ENCODE peak calls at places on chromosome 12, in seven cellular contexts. One of them, this sample, is unnamed.

GRCh38 chr12:77575376-77575775 is 255.3 kb upstream of the NAV3 start:
- DNase-seq in HepG2: no peak
- DNase-seq in IMR-90: no peak
- DNase-seq in lower leg skin: no peak
- DNase-seq in right lobe of liver: no peak
- DNase-seq in A549: no peak
- DNase-seq in esophagus squamous epithelium: no peak
- DNase-seq in this sample: no peak

GRCh38 chr12:82838827-82839226 is 152.1 kb downstream of the TMTC2 start:
- DNase-seq in lower leg skin: no peak
- DNase-seq in A549: no peak
- DNase-seq in esophagus squamous epithelium: no peak
- DNase-seq in HepG2: no peak
- DNase-seq in IMR-90: no peak
- DNase-seq in right lobe of liver: no peak
- DNase-seq in this sample: no peak

GRCh38 chr12:68975811-68976210 is 42.8 kb upstream of the CPM start:
- DNase-seq in lower leg skin: no peak
- DNase-seq in IMR-90: no peak
- DNase-seq in esophagus squamous epithelium: no peak
- DNase-seq in A549: no peak
- DNase-seq in HepG2: no peak
- DNase-seq in right lobe of liver: no peak
- DNase-seq in this sample: no peak

GRCh38 chr12:122067548-122067947 is 11.0 kb upstream of the MLXIP start:
- DNase-seq in A549: no peak
- DNase-seq in right lobe of liver: no peak
- DNase-seq in lower leg skin: no peak
- DNase-seq in IMR-90: no peak
- DNase-seq in HepG2: no peak
- DNase-seq in esophagus squamous epithelium: no peak
- DNase-seq in this sample: no peak

GRCh38 chr12:108597559-108598471 is at the start of gene TMEM119:
- DNase-seq in A549: no peak
- DNase-seq in right lobe of liver: no peak
- DNase-seq in IMR-90: peak
- DNase-seq in esophagus squamous epithelium: no peak
- DNase-seq in lower leg skin: no peak
- DNase-seq in HepG2: no peak
- DNase-seq in this sample: no peak

GRCh38 chr12:107544947-107545346 is 140.7 kb upstream of the PWP1 start:
- DNase-seq in IMR-90: no peak
- DNase-seq in right lobe of liver: no peak
- DNase-seq in A549: no peak
- DNase-seq in HepG2: no peak
- DNase-seq in lower leg skin: no peak
- DNase-seq in esophagus squamous epithelium: no peak
- DNase-seq in this sample: no peak

GRCh38 chr12:113071427-113072112 is 15.0 kb downstream of the DTX1 start:
- DNase-seq in A549: no peak
- DNase-seq in IMR-90: no peak
- DNase-seq in HepG2: peak
- DNase-seq in lower leg skin: no peak
- DNase-seq in right lobe of liver: peak
- DNase-seq in esophagus squamous epithelium: no peak
- DNase-seq in this sample: no peak

GRCh38 chr12:95820096-95820703 is 29.6 kb upstream of the NTN4 start:
- DNase-seq in esophagus squamous epithelium: no peak
- DNase-seq in IMR-90: peak
- DNase-seq in HepG2: peak
- DNase-seq in A549: peak
- DNase-seq in lower leg skin: no peak
- DNase-seq in right lobe of liver: peak
- DNase-seq in this sample: peak

GRCh38 chr12:90808568-90808967 is 146.4 kb downstream of the CCER1 start:
- DNase-seq in right lobe of liver: no peak
- DNase-seq in A549: peak
- DNase-seq in esophagus squamous epithelium: no peak
- DNase-seq in IMR-90: no peak
- DNase-seq in lower leg skin: no peak
- DNase-seq in HepG2: no peak
- DNase-seq in this sample: no peak

GRCh38 chr12:80936642-80937390 is 918 bp downstream of the LIN7A start:
- DNase-seq in right lobe of liver: peak
- DNase-seq in IMR-90: peak
- DNase-seq in A549: peak
- DNase-seq in lower leg skin: no peak
- DNase-seq in HepG2: peak
- DNase-seq in esophagus squamous epithelium: no peak
- DNase-seq in this sample: peak

GRCh38 chr12:109595321-109595902 is 21.8 kb downstream of the MVK start:
- DNase-seq in IMR-90: no peak
- DNase-seq in HepG2: no peak
- DNase-seq in lower leg skin: no peak
- DNase-seq in A549: no peak
- DNase-seq in esophagus squamous epithelium: no peak
- DNase-seq in right lobe of liver: no peak
- DNase-seq in this sample: no peak

GRCh38 chr12:110619534-110619953 is 5.6 kb downstream of the TCTN1 start:
- DNase-seq in right lobe of liver: no peak
- DNase-seq in HepG2: no peak
- DNase-seq in A549: no peak
- DNase-seq in IMR-90: peak
- DNase-seq in esophagus squamous epithelium: no peak
- DNase-seq in lower leg skin: no peak
- DNase-seq in this sample: no peak

GRCh38 chr12:51434305-51434704 is 9.7 kb downstream of the SLC4A8 start:
- DNase-seq in lower leg skin: no peak
- DNase-seq in right lobe of liver: no peak
- DNase-seq in HepG2: no peak
- DNase-seq in IMR-90: no peak
- DNase-seq in esophagus squamous epithelium: no peak
- DNase-seq in A549: no peak
- DNase-seq in this sample: no peak

GRCh38 chr12:117284160-117284559 is 77.3 kb downstream of the NOS1 start:
- DNase-seq in IMR-90: no peak
- DNase-seq in esophagus squamous epithelium: no peak
- DNase-seq in lower leg skin: no peak
- DNase-seq in A549: peak
- DNase-seq in HepG2: no peak
- DNase-seq in right lobe of liver: no peak
- DNase-seq in this sample: no peak

GRCh38 chr12:87086118-87086891 is 830.1 kb upstream of the MGAT4C start:
- DNase-seq in esophagus squamous epithelium: no peak
- DNase-seq in A549: peak
- DNase-seq in IMR-90: peak
- DNase-seq in right lobe of liver: no peak
- DNase-seq in lower leg skin: no peak
- DNase-seq in HepG2: no peak
- DNase-seq in this sample: no peak

GRCh38 chr12:131827961-131828534 is at the start of gene MMP17:
- DNase-seq in HepG2: no peak
- DNase-seq in lower leg skin: no peak
- DNase-seq in esophagus squamous epithelium: no peak
- DNase-seq in IMR-90: peak
- DNase-seq in A549: peak
- DNase-seq in right lobe of liver: peak
- DNase-seq in this sample: no peak
- TF ChIP-seq POLR2A in HepG2: no peak
- TF ChIP-seq POLR2A in lower leg skin: no peak
- TF ChIP-seq POLR2A in esophagus squamous epithelium: no peak
- TF ChIP-seq POLR2A in IMR-90: peak
- TF ChIP-seq POLR2A in A549: peak
- TF ChIP-seq POLR2A in right lobe of liver: peak
- TF ChIP-seq POLR2A in this sample: no peak

GRCh38 chr12:6961695-6962284 is 8.7 kb downstream of the PHB2 start:
- DNase-seq in A549: peak
- DNase-seq in IMR-90: peak
- DNase-seq in lower leg skin: no peak
- DNase-seq in esophagus squamous epithelium: no peak
- DNase-seq in HepG2: peak
- DNase-seq in right lobe of liver: peak
- DNase-seq in this sample: peak
- H3K4me3 ChIP-seq in A549: peak
- H3K4me3 ChIP-seq in IMR-90: no peak
- H3K4me3 ChIP-seq in lower leg skin: no peak
- H3K4me3 ChIP-seq in esophagus squamous epithelium: peak
- H3K4me3 ChIP-seq in HepG2: peak
- H3K4me3 ChIP-seq in right lobe of liver: no peak
- H3K4me3 ChIP-seq in this sample: peak

DNA sequence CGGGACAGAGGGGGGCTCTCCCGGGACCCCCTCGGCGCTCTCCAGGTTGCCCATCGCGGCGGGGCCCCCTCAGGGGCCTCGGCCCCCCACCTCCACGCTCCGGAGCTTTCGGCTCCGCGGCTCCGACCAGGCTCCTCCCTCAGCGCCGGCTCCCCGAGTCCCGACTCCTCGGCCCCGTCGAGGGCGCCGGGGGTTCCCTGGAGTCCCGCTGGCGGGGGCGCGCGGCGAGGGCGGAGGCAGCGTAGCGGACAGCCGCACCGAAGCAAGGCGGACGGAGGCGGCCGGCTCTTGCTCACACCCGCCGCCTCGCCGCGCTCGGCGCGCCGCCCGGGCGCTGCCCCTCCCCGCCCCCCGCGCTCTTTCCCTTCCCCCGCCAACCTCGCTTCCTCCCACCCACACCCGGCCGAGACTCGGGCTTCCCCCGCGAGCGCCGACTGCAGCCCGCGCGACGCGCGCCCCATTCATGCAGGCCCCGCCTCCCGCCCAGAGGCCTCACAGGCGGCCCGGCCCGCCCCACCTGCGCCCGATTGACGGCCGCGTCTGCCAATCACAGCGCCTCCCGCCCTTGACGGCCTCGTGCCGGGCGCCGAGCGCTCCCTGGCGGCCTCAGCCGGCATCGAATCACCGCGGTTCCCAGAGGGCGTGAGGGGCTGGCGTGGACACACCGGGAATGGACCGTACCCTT is at the start of gene FMNL3:
- DNase-seq in IMR-90: peak
- DNase-seq in esophagus squamous epithelium: peak
- DNase-seq in HepG2: peak
- DNase-seq in right lobe of liver: peak
- DNase-seq in lower leg skin: peak
- DNase-seq in A549: peak
- DNase-seq in this sample: peak
- TF ChIP-seq POLR2A in IMR-90: peak
- TF ChIP-seq POLR2A in esophagus squamous epithelium: peak
- TF ChIP-seq POLR2A in HepG2: no peak
- TF ChIP-seq POLR2A in right lobe of liver: no peak
- TF ChIP-seq POLR2A in lower leg skin: no peak
- TF ChIP-seq POLR2A in A549: peak
- TF ChIP-seq POLR2A in this sample: no peak

GRCh38 chr12:10363665-10363921 is 26.2 kb downstream of the KLRK1 start:
- DNase-seq in HepG2: no peak
- DNase-seq in A549: no peak
- DNase-seq in right lobe of liver: no peak
- DNase-seq in IMR-90: no peak
- DNase-seq in esophagus squamous epithelium: no peak
- DNase-seq in lower leg skin: no peak
- DNase-seq in this sample: no peak
- H3K4me3 ChIP-seq in HepG2: peak
- H3K4me3 ChIP-seq in A549: no peak
- H3K4me3 ChIP-seq in right lobe of liver: peak
- H3K4me3 ChIP-seq in IMR-90: no peak
- H3K4me3 ChIP-seq in esophagus squamous epithelium: peak
- H3K4me3 ChIP-seq in lower leg skin: no peak
- H3K4me3 ChIP-seq in this sample: peak

DNA sequence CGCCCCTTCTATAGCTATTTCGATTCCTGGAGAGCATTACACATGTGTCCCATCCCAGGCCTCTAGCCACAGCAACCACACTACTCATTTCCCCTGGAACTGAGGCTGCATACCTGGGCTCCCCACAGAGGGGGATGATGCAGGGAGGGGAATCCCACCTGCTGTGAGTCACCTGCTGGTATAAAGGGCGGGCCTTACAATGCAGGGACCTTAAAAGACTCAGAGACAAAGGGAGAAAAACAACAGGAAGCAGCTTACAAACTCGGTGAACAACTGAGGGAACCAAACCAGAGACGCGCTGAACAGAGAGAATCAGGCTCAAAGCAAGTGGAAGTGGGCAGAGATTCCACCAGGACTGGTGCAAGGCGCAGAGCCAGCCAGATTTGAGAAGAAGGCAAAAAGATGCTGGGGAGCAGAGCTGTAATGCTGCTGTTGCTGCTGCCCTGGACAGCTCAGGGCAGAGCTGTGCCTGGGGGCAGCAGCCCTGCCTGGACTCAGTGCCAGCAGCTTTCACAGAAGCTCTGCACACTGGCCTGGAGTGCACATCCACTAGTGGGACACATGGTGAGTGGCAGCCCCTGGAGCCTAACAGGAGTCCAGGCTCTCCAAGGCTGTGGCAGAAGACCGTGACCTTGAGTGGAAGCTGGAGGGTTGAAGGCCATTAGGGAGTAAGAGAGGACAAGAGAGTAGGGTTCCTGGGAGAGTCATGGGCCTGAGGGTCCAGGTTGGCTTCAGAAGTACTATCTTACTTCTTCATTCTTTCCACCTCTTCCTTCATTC is at the start of gene IL23A:
- DNase-seq in esophagus squamous epithelium: no peak
- DNase-seq in HepG2: no peak
- DNase-seq in right lobe of liver: no peak
- DNase-seq in IMR-90: peak
- DNase-seq in lower leg skin: no peak
- DNase-seq in A549: no peak
- DNase-seq in this sample: no peak
- TF ChIP-seq POLR2A in esophagus squamous epithelium: no peak
- TF ChIP-seq POLR2A in HepG2: no peak
- TF ChIP-seq POLR2A in right lobe of liver: no peak
- TF ChIP-seq POLR2A in IMR-90: no peak
- TF ChIP-seq POLR2A in lower leg skin: no peak
- TF ChIP-seq POLR2A in A549: no peak
- TF ChIP-seq POLR2A in this sample: no peak

DNA sequence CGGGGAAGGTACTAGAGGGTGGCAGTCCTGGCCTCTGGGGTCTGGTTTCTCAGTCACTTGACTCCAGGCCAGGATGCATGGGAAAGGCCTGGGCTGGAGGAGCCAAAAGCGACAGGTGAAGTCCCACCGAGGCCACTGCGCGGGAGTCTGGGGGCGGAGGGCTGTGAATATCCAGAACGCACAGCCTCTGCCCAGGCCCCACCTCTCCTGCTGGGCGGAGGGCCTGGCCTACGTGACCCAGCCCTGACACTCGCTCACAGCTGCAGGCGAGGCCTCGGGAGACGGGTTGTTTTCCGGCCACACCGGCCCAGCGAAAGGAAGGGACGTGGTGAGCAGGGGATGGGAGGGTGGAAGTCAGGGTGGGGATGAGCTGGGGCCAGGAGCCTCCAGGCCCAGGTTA is 91.2 kb downstream of the RFLNA start:
- DNase-seq in A549: peak
- DNase-seq in HepG2: no peak
- DNase-seq in IMR-90: no peak
- DNase-seq in right lobe of liver: no peak
- DNase-seq in lower leg skin: no peak
- DNase-seq in esophagus squamous epithelium: no peak
- DNase-seq in this sample: no peak
- H3K4me3 ChIP-seq in A549: peak
- H3K4me3 ChIP-seq in HepG2: no peak
- H3K4me3 ChIP-seq in IMR-90: no peak
- H3K4me3 ChIP-seq in right lobe of liver: no peak
- H3K4me3 ChIP-seq in lower leg skin: no peak
- H3K4me3 ChIP-seq in esophagus squamous epithelium: no peak
- H3K4me3 ChIP-seq in this sample: no peak